ENCODE peak calls at places on chromosomes 2 and 18, in seven cellular contexts. Q is MM.1S; D is psoas muscle; B is left ventricle myocardium inferior; M is CD4-positive, alpha-beta T cell; I is HCT116; L is breast epithelium. X is an unnamed sample.

GRCh38 chr2:176613358-176614032 is 344.3 kb downstream of the MTX2 start:
- DNase-seq in Q (no peak), D (no peak), B (no peak), M (no peak), I (no peak), L (no peak), X (no peak)

GRCh38 chr2:152189622-152190495 is 14.3 kb upstream of the STAM2 start:
- DNase-seq in Q (peak), D (no peak), B (no peak), M (no peak), I (peak), L (no peak), X (no peak)

GRCh38 chr2:170341684-170342631 is 164.0 kb downstream of the MYO3B start:
- DNase-seq in Q (no peak), D (no peak), B (no peak), M (no peak), I (no peak), L (no peak), X (no peak)

GRCh38 chr2:151381266-151381665 is 23.9 kb downstream of the TNFAIP6 start:
- DNase-seq in Q (no peak), D (no peak), B (no peak), M (no peak), I (no peak), L (no peak), X (no peak)

GRCh38 chr2:113079123-113079522 is 11.4 kb downstream of the IL1F10 start:
- DNase-seq in Q (no peak), D (no peak), B (no peak), M (no peak), I (no peak), L (no peak), X (no peak)

GRCh38 chr2:55051026-55051866 is 995 bp upstream of the RTN4 start:
- DNase-seq in Q (no peak), D (peak), B (peak), M (no peak), I (peak), L (peak), X (peak)

GRCh38 chr2:38146302-38146916 is 70.5 kb upstream of the CYP1B1 start:
- DNase-seq in Q (no peak), D (peak), B (peak), M (no peak), I (peak), L (peak), X (peak)

GRCh38 chr18:69484699-69485396 is 84.2 kb downstream of the DOK6 start:
- DNase-seq in Q (no peak), D (no peak), B (no peak), M (no peak), I (no peak), L (no peak), X (no peak)

GRCh38 chr2:143229411-143229810 is 100.2 kb downstream of the ARHGAP15 start:
- DNase-seq in Q (no peak), D (no peak), B (no peak), M (no peak), I (no peak), L (no peak), X (no peak)

GRCh38 chr2:11571170-11571569 is 37.3 kb downstream of the GREB1 start:
- DNase-seq in Q (no peak), D (no peak), B (no peak), M (no peak), I (no peak), L (peak), X (peak)

GRCh38 chr2:153588408-153588807 is 109.8 kb upstream of the RPRM start:
- DNase-seq in Q (no peak), D (no peak), B (no peak), M (no peak), I (no peak), L (no peak), X (no peak)

GRCh38 chr2:146837857-146838256 is 1007.0 kb upstream of the ACVR2A start:
- DNase-seq in Q (no peak), D (no peak), B (no peak), M (no peak), I (no peak), L (no peak), X (no peak)

GRCh38 chr2:36507408-36507812 is 90.6 kb downstream of the FEZ2 start:
- DNase-seq in Q (peak), D (no peak), B (no peak), M (no peak), I (peak), L (no peak), X (peak)

GRCh38 chr2:12555012-12555645 is 161.6 kb upstream of the TRIB2 start:
- DNase-seq in Q (no peak), D (no peak), B (no peak), M (no peak), I (no peak), L (no peak), X (no peak)

GRCh38 chr2:17239550-17239949 is 278.7 kb downstream of the RAD51AP2 start:
- DNase-seq in Q (no peak), D (no peak), B (no peak), M (no peak), I (no peak), L (no peak), X (no peak)

GRCh38 chr18:3525870-3526420 is 76.0 kb downstream of the TGIF1 start:
- DNase-seq in Q (peak), D (no peak), B (no peak), M (no peak), I (no peak), L (no peak), X (no peak)

GRCh38 chr2:86308356-86308755 is 29.1 kb downstream of the REEP1 start:
- DNase-seq in Q (no peak), D (no peak), B (no peak), M (no peak), I (no peak), L (no peak), X (no peak)
- H3K27ac ChIP-seq in Q (no peak), D (no peak), B (no peak), M (no peak), I (no peak), L (no peak), X (no peak)

GRCh38 chr2:210224660-210225460 is at the start of gene ACADL:
- DNase-seq in Q (no peak), D (peak), B (peak), M (no peak), I (no peak), L (no peak), X (peak)
- TF ChIP-seq CTCF in Q (no peak), D (peak), B (no peak), M (no peak), I (no peak), L (no peak), X (no peak)

GRCh38 chr2:231470246-231470900 is 6.1 kb upstream of the NCL start:
- DNase-seq in Q (no peak), D (no peak), B (no peak), M (no peak), I (no peak), L (no peak), X (no peak)

GRCh38 chr2:231467016-231467545 is 2.8 kb upstream of the NCL start:
- DNase-seq in Q (no peak), D (no peak), B (no peak), M (no peak), I (no peak), L (no peak), X (no peak)

GRCh38 chr2:231464576-231465540 is 574 bp upstream of the NCL start:
- DNase-seq in Q (peak), D (peak), B (peak), M (peak), I (peak), L (peak), X (peak)

GRCh38 chr2:231469568-231469920 is 5.3 kb upstream of the NCL start:
- DNase-seq in Q (no peak), D (no peak), B (no peak), M (no peak), I (no peak), L (no peak), X (no peak)

GRCh38 chr2:231467613-231468525 is 3.6 kb upstream of the NCL start:
- DNase-seq in Q (no peak), D (no peak), B (no peak), M (no peak), I (no peak), L (no peak), X (no peak)
- H3K27ac ChIP-seq in Q (no peak), D (no peak), B (no peak), M (no peak), I (no peak), L (no peak), X (no peak)

GRCh38 chr2:218035463-218036100 is 32.8 kb upstream of the TNS1 start:
- DNase-seq in Q (no peak), D (no peak), B (no peak), M (peak), I (no peak), L (no peak), X (no peak)

GRCh38 chr2:218033208-218033589 is 30.4 kb upstream of the TNS1 start:
- DNase-seq in Q (no peak), D (no peak), B (no peak), M (peak), I (no peak), L (no peak), X (no peak)

GRCh38 chr2:218033590-218034496 is 31.0 kb upstream of the TNS1 start:
- DNase-seq in Q (no peak), D (no peak), B (no peak), M (no peak), I (no peak), L (no peak), X (no peak)

GRCh38 chr2:218039171-218039570 is 29.9 kb upstream of the RUFY4 start:
- DNase-seq in Q (peak), D (no peak), B (no peak), M (no peak), I (no peak), L (no peak), X (no peak)

DNA sequence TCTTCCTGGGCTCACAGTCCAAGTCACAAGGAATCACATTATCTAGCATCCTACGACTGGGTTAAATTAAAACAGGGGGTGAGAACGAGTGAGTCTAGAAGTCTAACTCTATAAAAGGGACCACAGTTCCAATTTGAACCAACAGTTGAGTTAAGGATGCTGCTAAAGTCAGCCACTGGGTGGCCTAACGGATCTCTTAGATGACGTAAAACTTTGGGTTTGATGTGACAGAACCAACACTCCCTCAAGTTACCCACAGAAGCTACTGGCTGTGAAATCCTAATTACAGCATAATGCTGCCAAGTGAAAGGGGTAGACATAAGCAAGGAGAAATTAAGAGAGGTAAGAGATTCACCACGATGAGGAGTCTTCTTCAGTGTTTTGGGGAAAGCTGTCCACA is 32.7 kb upstream of the RUFY4 start:
- DNase-seq in Q (no peak), D (no peak), B (no peak), M (no peak), I (no peak), L (no peak), X (no peak)
- TF ChIP-seq CTCF in Q (peak), D (no peak), B (no peak), M (no peak), I (no peak), L (no peak), X (no peak)

GRCh38 chr18:36901277-36901701 is 72.4 kb downstream of the KIAA1328 start:
- DNase-seq in Q (no peak), D (no peak), B (no peak), M (no peak), I (no peak), L (no peak), X (no peak)
- H3K27ac ChIP-seq in Q (no peak), D (no peak), B (no peak), M (no peak), I (no peak), L (no peak), X (no peak)

DNA sequence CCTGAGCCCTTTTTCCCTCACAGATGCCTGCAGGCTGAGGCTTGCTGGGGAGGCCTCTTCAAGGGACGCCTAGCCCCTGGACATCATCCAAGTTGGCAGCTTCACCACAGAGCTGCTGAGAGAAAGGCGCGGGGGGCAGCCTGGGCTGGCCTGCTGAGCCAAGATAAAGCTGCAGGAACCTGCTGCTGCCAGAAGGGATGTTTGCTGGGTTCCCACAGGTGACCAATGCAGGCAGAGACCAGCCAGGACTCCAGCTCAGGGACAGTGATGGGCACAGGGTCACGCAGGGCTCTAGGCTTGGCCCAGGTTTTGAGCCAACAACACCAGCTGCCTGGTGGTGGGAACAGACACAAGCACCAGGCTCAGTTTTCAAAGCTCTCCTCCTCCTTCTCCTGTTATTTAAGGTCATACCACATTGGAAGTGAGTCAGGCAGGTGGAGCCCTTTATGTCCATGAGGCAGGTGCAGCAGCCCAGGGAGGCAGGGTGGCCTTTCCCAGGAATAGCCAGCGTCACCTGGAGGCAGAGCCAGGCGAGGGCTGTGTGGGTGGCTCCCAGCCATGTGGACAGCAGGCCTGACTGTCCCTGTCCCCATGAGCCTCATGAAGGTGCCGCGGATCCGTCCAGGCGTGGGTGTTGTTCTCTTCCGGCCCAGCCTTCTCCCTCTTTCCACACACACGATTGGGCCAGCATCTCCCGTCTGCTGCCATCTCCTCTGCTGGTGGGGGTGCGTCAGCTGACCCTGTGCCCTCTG is 515.5 kb upstream of the MYT1L start:
- DNase-seq in Q (no peak), D (peak), B (peak), M (no peak), I (peak), L (peak), X (no peak)
- TF ChIP-seq CTCF in Q (no peak), D (no peak), B (peak), M (no peak), I (peak), L (no peak), X (no peak)

GRCh38 chr18:63374520-63374919 is 7.5 kb upstream of the KDSR start:
- DNase-seq in Q (no peak), D (no peak), B (no peak), M (no peak), I (no peak), L (no peak), X (no peak)
- H3K27ac ChIP-seq in Q (no peak), D (no peak), B (no peak), M (no peak), I (no peak), L (no peak), X (no peak)

DNA sequence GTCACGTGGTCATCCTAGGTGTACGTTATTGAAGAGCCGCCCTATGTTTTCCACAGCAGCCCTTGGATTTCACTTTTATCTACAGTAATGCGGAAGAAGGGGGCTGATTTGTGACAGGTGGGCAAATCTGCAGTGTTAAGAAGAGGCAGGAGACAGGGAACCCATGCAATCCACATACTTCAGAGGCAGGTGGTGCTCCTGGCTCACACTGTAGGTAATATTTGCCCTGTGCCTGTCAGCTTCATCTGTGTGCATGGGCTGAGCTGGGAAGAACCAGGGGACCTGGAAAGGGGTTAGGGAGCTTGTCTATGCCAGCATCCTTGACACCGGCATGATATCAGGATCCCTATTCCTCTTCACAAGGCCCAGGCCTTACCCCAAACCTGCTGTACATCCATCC is 183.9 kb downstream of the SH3RF3 start:
- DNase-seq in Q (no peak), D (no peak), B (no peak), M (no peak), I (no peak), L (no peak), X (no peak)
- TF ChIP-seq CTCF in Q (no peak), D (no peak), B (no peak), M (no peak), I (no peak), L (no peak), X (no peak)

DNA sequence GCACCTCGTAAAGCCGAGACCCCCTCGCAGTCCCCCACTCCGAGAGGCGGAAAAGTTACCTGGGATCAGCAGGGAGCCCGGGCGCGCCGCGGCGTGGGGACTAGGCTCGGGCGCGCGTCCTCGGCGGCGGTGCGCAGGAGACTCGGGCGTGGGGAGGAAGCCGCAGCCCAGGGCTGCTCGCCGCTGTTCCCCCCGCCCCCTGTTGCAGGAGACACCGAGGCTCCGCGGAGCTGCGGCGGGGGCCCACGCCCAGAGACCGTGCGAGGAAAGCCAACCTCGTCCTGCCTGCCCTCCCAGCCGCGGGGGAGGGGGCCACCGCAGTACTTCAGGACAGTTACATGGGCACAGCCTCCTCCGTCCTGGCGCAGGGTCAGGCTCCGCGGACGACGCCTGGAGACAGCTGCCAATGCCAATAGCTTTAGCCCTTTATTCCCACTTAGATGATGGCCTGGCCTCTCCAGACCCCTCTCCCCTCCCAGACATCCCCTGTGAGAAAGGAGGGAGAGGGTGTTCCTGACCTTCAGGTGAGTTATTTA is at the start of gene EPB41L3:
- DNase-seq in Q (no peak), D (peak), B (peak), M (no peak), I (no peak), L (no peak), X (peak)
- H3K27ac ChIP-seq in Q (no peak), D (peak), B (peak), M (no peak), I (no peak), L (peak), X (no peak)

GRCh38 chr2:228987441-228988155 is 283.5 kb downstream of the PID1 start:
- DNase-seq in Q (no peak), D (no peak), B (no peak), M (no peak), I (no peak), L (no peak), X (no peak)

GRCh38 chr2:228986961-228987360 is 284.1 kb downstream of the PID1 start:
- DNase-seq in Q (no peak), D (no peak), B (no peak), M (no peak), I (no peak), L (no peak), X (no peak)

DNA sequence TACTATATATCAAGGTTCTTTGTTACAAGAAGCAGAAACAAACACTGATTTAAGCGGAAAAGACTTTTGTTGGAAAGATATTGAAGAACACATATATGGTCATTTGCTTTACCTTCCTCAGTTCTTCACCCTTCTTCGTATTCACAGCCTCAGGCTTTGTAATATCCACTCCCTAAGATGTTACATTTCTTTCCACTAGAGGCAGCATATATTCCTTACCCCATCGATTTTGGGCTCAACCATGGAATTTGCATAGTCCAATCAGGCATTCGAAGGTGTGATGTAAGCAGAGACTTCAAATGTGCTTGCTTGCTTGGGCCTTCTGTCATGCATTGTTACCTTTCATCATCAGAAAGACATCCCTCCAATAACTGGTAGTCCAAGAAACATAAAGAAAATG is 287.4 kb downstream of the PID1 start:
- DNase-seq in Q (no peak), D (no peak), B (no peak), M (no peak), I (no peak), L (no peak), X (no peak)
- TF ChIP-seq CTCF in Q (no peak), D (no peak), B (no peak), M (no peak), I (no peak), L (no peak), X (no peak)